ENCODE peak calls at places on chromosomes 7 and 10, in seven cellular contexts. F is choroid plexus epithelial cell, Y is Panc1, O is kidney, J is HCT116, T is neural progenitor cell, N is upper lobe of right lung. Q is an unnamed sample.

GRCh38 chr10:118809372-118809695 is 54.6 kb upstream of the CACUL1 start:
- DNase-seq in F (no peak), Y (no peak), O (no peak), J (no peak), T (no peak), N (peak), Q (no peak)

GRCh38 chr10:49174261-49174925 is 13.8 kb downstream of the TMEM273 start:
- DNase-seq in F (no peak), Y (no peak), O (no peak), J (no peak), T (no peak), N (no peak), Q (no peak)

GRCh38 chr10:42850931-42851330 is 68.3 kb downstream of the BMS1 start:
- DNase-seq in F (no peak), Y (no peak), O (no peak), J (no peak), T (no peak), N (no peak), Q (no peak)

GRCh38 chr10:95247881-95248583 is 42.8 kb downstream of the PDLIM1 start:
- DNase-seq in F (no peak), Y (no peak), O (no peak), J (no peak), T (no peak), N (no peak), Q (no peak)

GRCh38 chr10:78408671-78409472 is 375.2 kb downstream of the RPS24 start:
- DNase-seq in F (no peak), Y (no peak), O (peak), J (no peak), T (peak), N (peak), Q (peak)

GRCh38 chr10:31083765-31084184 is 52.1 kb upstream of the ZNF438 start:
- DNase-seq in F (peak), Y (no peak), O (peak), J (peak), T (peak), N (no peak), Q (peak)

GRCh38 chr10:110757563-110757962 is 113.4 kb downstream of the RBM20 start:
- DNase-seq in F (no peak), Y (no peak), O (no peak), J (no peak), T (no peak), N (no peak), Q (no peak)

GRCh38 chr7:97733276-97734206 is 1.7 kb downstream of the TAC1 start:
- DNase-seq in F (no peak), Y (no peak), O (peak), J (no peak), T (peak), N (no peak), Q (peak)

GRCh38 chr10:116099031-116099430 is 174.0 kb downstream of the GFRA1 start:
- DNase-seq in F (no peak), Y (no peak), O (no peak), J (no peak), T (no peak), N (no peak), Q (no peak)

GRCh38 chr10:71349401-71349800 is 30.3 kb downstream of the SLC29A3 start:
- DNase-seq in F (no peak), Y (no peak), O (no peak), J (no peak), T (no peak), N (no peak), Q (no peak)

GRCh38 chr7:40482794-40483374 is 348.1 kb downstream of the SUGCT start:
- DNase-seq in F (no peak), Y (no peak), O (no peak), J (no peak), T (no peak), N (no peak), Q (no peak)

GRCh38 chr7:79785556-79785955 is 332.1 kb upstream of the MAGI2 start:
- DNase-seq in F (peak), Y (no peak), O (no peak), J (no peak), T (no peak), N (no peak), Q (no peak)

GRCh38 chr7:151838861-151839381 is 38.0 kb downstream of the PRKAG2 start:
- DNase-seq in F (no peak), Y (no peak), O (peak), J (no peak), T (no peak), N (no peak), Q (no peak)

GRCh38 chr10:101682172-101682825 is 12.7 kb downstream of the FBXW4 start:
- DNase-seq in F (peak), Y (no peak), O (no peak), J (no peak), T (no peak), N (no peak), Q (no peak)

GRCh38 chr10:113854757-113855626 is 531 bp downstream of the NHLRC2 start:
- DNase-seq in F (peak), Y (no peak), O (peak), J (peak), T (peak), N (peak), Q (peak)

GRCh38 chr10:86376852-86377796 is 10.5 kb upstream of the GRID1 start:
- DNase-seq in F (peak), Y (peak), O (peak), J (peak), T (peak), N (peak), Q (peak)

GRCh38 chr10:105062881-105063280 is 421.8 kb downstream of the SORCS3 start:
- DNase-seq in F (no peak), Y (no peak), O (no peak), J (no peak), T (no peak), N (no peak), Q (no peak)

GRCh38 chr7:155809947-155810606 is 2.2 kb downstream of the SHH start:
- DNase-seq in F (no peak), Y (no peak), O (peak), J (no peak), T (peak), N (peak), Q (peak)

GRCh38 chr10:75407296-75407715 is 5.7 kb upstream of the ZNF503 start:
- DNase-seq in F (no peak), Y (no peak), O (peak), J (no peak), T (peak), N (peak), Q (peak)

GRCh38 chr10:62084434-62084833 is 182.9 kb downstream of the ARID5B start:
- DNase-seq in F (peak), Y (no peak), O (no peak), J (no peak), T (no peak), N (no peak), Q (no peak)

GRCh38 chr7:101507791-101508252 is 121.3 kb downstream of the MYL10 start:
- DNase-seq in F (peak), Y (peak), O (no peak), J (peak), T (peak), N (no peak), Q (peak)

GRCh38 chr10:3820255-3820654 is 35.2 kb upstream of the KLF6 start:
- DNase-seq in F (peak), Y (no peak), O (no peak), J (no peak), T (no peak), N (no peak), Q (no peak)

GRCh38 chr7:157477550-157478212 is 140.9 kb downstream of the DNAJB6 start:
- DNase-seq in F (no peak), Y (no peak), O (no peak), J (no peak), T (no peak), N (peak), Q (no peak)

GRCh38 chr7:123242467-123243097 is 42.8 kb upstream of the SLC13A1 start:
- DNase-seq in F (no peak), Y (no peak), O (no peak), J (no peak), T (no peak), N (no peak), Q (no peak)

GRCh38 chr10:26408858-26409494 is 29.2 kb upstream of the APBB1IP start:
- DNase-seq in F (no peak), Y (no peak), O (no peak), J (no peak), T (no peak), N (no peak), Q (no peak)

GRCh38 chr7:5228066-5228465 is 38.0 kb downstream of the WIPI2 start:
- DNase-seq in F (no peak), Y (no peak), O (peak), J (no peak), T (no peak), N (no peak), Q (peak)

GRCh38 chr10:133391761-133392518 is 2.0 kb upstream of the MTG1 start:
- DNase-seq in F (no peak), Y (no peak), O (peak), J (no peak), T (no peak), N (peak), Q (peak)

GRCh38 chr10:87095241-87095945 is 387 bp downstream of the SHLD2 start:
- DNase-seq in F (peak), Y (no peak), O (peak), J (peak), T (peak), N (peak), Q (peak)

GRCh38 chr7:124762611-124763143 is 2.9 kb downstream of the GPR37 start:
- DNase-seq in F (no peak), Y (no peak), O (no peak), J (no peak), T (no peak), N (no peak), Q (no peak)

GRCh38 chr10:133520193-133520738 is 6.9 kb upstream of the CYP2E1 start:
- DNase-seq in F (peak), Y (peak), O (peak), J (peak), T (peak), N (peak), Q (peak)

GRCh38 chr7:78539825-78540224 is 741.3 kb downstream of the PHTF2 start:
- DNase-seq in F (no peak), Y (no peak), O (no peak), J (no peak), T (no peak), N (no peak), Q (no peak)

GRCh38 chr10:132189016-132189415 is 2.3 kb downstream of the DPYSL4 start:
- DNase-seq in F (no peak), Y (no peak), O (peak), J (no peak), T (no peak), N (no peak), Q (no peak)

GRCh38 chr10:132186488-132187413 is at the start of gene DPYSL4:
- DNase-seq in F (no peak), Y (no peak), O (peak), J (no peak), T (peak), N (no peak), Q (peak)

GRCh38 chr10:132189810-132190422 is 3.2 kb downstream of the DPYSL4 start:
- DNase-seq in F (no peak), Y (no peak), O (peak), J (no peak), T (no peak), N (no peak), Q (no peak)

GRCh38 chr10:132187421-132188138 is 832 bp downstream of the DPYSL4 start:
- DNase-seq in F (no peak), Y (no peak), O (no peak), J (no peak), T (peak), N (no peak), Q (peak)

GRCh38 chr10:132188331-132188730 is 1.6 kb downstream of the DPYSL4 start:
- DNase-seq in F (no peak), Y (no peak), O (no peak), J (no peak), T (no peak), N (no peak), Q (no peak)
- H3K4me3 ChIP-seq in F (no peak), Y (no peak), O (no peak), J (no peak), T (peak), N (no peak), Q (no peak)

GRCh38 chr7:27180431-27181175 is 4.4 kb downstream of the HOXA11 start:
- DNase-seq in F (no peak), Y (no peak), O (peak), J (no peak), T (no peak), N (peak), Q (peak)

GRCh38 chr7:27181176-27181520 is 3.9 kb downstream of the HOXA11 start:
- DNase-seq in F (no peak), Y (no peak), O (peak), J (no peak), T (no peak), N (peak), Q (no peak)

GRCh38 chr7:27182285-27182827 is 2.7 kb downstream of the HOXA11 start:
- DNase-seq in F (no peak), Y (no peak), O (peak), J (no peak), T (no peak), N (no peak), Q (peak)

GRCh38 chr7:27182861-27183681 is 2.0 kb downstream of the HOXA11 start:
- DNase-seq in F (no peak), Y (no peak), O (peak), J (no peak), T (peak), N (peak), Q (peak)

DNA sequence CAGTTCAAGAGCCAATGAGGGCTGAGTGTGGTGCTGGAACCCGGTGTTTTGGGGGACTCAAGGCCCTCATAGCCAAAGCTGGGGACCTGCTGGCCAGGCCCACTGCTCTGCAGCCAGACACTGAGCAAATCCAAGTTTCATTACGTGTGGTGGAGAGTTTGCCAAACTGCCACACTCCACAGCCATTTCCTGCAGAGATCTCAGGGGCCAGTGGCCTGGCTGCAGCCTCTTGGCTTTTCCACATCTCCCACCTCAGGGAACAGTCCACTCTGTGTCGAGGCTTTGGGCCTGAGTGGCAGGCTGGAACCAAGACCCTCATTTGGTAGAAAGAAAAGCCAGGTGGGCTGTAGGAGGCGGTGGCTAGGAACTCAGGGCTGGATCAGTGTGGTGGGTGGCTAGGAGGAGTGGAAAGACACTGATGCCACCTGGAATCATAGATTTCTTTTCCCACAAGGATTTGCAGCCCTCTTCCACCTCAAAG is 3.2 kb downstream of the HOXA11 start:
- DNase-seq in F (no peak), Y (no peak), O (peak), J (no peak), T (no peak), N (peak), Q (peak)
- H3K4me3 ChIP-seq in F (no peak), Y (no peak), O (no peak), J (no peak), T (no peak), N (no peak), Q (no peak)

GRCh38 chr7:134649231-134649775 is 2.6 kb downstream of the BPGM start:
- DNase-seq in F (peak), Y (no peak), O (no peak), J (no peak), T (no peak), N (no peak), Q (no peak)
- H3K4me3 ChIP-seq in F (no peak), Y (no peak), O (no peak), J (no peak), T (no peak), N (no peak), Q (no peak)

GRCh38 chr7:110922906-110923305 is 168.0 kb upstream of the LRRN3 start:
- DNase-seq in F (peak), Y (no peak), O (no peak), J (no peak), T (no peak), N (no peak), Q (no peak)

GRCh38 chr7:110914263-110914662 is 176.7 kb upstream of the LRRN3 start:
- DNase-seq in F (no peak), Y (no peak), O (no peak), J (no peak), T (no peak), N (no peak), Q (no peak)

GRCh38 chr7:110921478-110922210 is 169.3 kb upstream of the LRRN3 start:
- DNase-seq in F (peak), Y (no peak), O (no peak), J (no peak), T (no peak), N (no peak), Q (no peak)

GRCh38 chr7:110918949-110919548 is 171.9 kb upstream of the LRRN3 start:
- DNase-seq in F (no peak), Y (no peak), O (no peak), J (no peak), T (no peak), N (no peak), Q (no peak)
- H3K4me3 ChIP-seq in F (no peak), Y (no peak), O (no peak), J (no peak), T (no peak), N (no peak), Q (no peak)

DNA sequence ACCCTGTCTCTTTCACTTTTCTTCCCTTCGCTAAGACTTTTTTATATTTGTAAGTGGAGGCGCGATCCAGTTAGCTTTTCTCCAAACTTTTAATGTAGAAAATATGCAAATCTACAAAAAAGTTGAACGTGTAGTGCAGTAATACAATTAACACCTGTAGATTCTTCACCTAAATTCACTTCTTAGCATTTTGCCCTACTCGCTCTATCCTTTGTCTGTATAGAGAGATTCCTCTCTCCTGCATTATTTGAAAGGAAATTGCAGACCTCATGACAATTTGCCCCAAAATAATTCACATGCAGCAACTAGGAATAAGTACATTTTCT is 21.4 kb downstream of the FGFBP3 start:
- DNase-seq in F (no peak), Y (no peak), O (no peak), J (no peak), T (no peak), N (no peak), Q (no peak)
- H3K4me3 ChIP-seq in F (peak), Y (peak), O (peak), J (no peak), T (peak), N (peak), Q (peak)

GRCh38 chr7:139731802-139732470 is 45.9 kb downstream of the HIPK2 start:
- DNase-seq in F (peak), Y (peak), O (peak), J (peak), T (no peak), N (peak), Q (no peak)
- H3K4me3 ChIP-seq in F (no peak), Y (peak), O (peak), J (peak), T (no peak), N (no peak), Q (no peak)

GRCh38 chr7:3301472-3301778 is 373 bp downstream of the SDK1 start:
- DNase-seq in F (no peak), Y (no peak), O (no peak), J (no peak), T (peak), N (no peak), Q (peak)

GRCh38 chr7:3300651-3301471 is at the start of gene SDK1:
- DNase-seq in F (peak), Y (peak), O (peak), J (peak), T (peak), N (peak), Q (peak)

GRCh38 chr7:3300221-3300650 is 816 bp upstream of the SDK1 start:
- DNase-seq in F (no peak), Y (no peak), O (peak), J (no peak), T (peak), N (no peak), Q (peak)

GRCh38 chr7:3302681-3303320 is 1.7 kb downstream of the SDK1 start:
- DNase-seq in F (no peak), Y (no peak), O (no peak), J (no peak), T (no peak), N (no peak), Q (no peak)

DNA sequence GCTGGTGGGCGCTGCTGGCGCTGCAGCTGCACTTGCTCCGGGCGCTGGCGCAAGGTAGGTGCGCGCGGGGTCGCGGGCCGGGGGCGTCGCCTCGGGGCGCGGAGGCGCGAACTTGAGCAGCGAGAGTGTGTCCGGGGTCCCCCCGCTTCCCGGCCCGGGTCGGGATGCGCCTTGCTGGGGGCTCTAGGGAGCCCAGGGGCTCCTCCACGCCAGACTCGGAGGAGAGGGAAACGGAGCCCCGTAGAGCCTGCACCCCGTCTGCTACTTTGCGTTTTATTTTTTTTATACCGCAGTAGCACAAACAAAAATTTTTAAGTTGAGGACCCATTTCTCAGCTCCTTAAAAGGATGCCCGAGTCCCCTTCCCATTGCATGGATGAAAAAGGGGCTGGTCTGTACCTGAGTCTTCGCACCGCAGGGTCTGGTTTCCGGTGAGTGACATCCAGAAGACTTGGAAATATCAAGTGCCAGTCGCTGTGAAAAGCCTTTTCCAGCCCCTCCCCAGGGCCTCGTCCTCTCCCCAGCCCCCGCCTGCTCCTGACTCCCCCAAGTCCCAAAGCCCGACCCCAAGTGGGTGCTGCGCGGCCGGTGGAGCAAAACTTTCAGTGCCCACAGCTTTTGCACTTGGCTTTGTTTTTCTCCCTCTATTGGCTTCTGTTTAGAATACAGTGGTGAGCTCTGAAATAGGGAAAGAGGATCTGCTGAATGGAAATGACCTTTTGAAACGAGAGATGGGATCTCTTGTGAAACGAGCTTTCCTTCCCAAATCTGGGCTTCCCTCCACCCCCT is 973 bp downstream of the SDK1 start:
- DNase-seq in F (peak), Y (peak), O (no peak), J (no peak), T (peak), N (no peak), Q (peak)
- H3K4me3 ChIP-seq in F (peak), Y (peak), O (peak), J (no peak), T (peak), N (peak), Q (peak)